ENCODE peak calls at places on chromosomes 11 and 22, in seven cellular contexts. Y, C, H, M, O, I and V are unnamed samples.

GRCh38 chr11:115324569-115325432 is 179.4 kb downstream of the CADM1 start:
- DNase-seq in Y (peak; percentile 52), C (peak; percentile 34), H (peak; percentile 75), M (peak; percentile 76), O (peak; percentile 75), I (peak; percentile 81), V (no peak)

GRCh38 chr11:114282488-114282887 is 13.7 kb upstream of the NNMT start:
- DNase-seq in Y (no peak), C (no peak), H (no peak), M (no peak), O (no peak), I (no peak), V (no peak)

GRCh38 chr11:74232316-74232950 is 61.3 kb downstream of the PPME1 start:
- DNase-seq in Y (no peak), C (no peak), H (no peak), M (peak; percentile 46), O (no peak), I (no peak), V (no peak)

GRCh38 chr11:128448487-128448886 is 138.9 kb downstream of the ETS1 start:
- DNase-seq in Y (no peak), C (peak; percentile 43), H (peak; percentile 87), M (peak; percentile 88), O (peak; percentile 49), I (peak; percentile 81), V (no peak)

GRCh38 chr11:26087095-26087935 is 244.6 kb upstream of the ANO3 start:
- DNase-seq in Y (no peak), C (no peak), H (no peak), M (no peak), O (no peak), I (no peak), V (no peak)

GRCh38 chr11:124644426-124645280 is 22.0 kb downstream of the TBRG1 start:
- DNase-seq in Y (peak; percentile 80), C (peak; percentile 63), H (peak; percentile 88), M (peak; percentile 75), O (peak; percentile 80), I (peak; percentile 83), V (no peak)

GRCh38 chr22:47012589-47013365 is 250.3 kb downstream of the TBC1D22A start:
- DNase-seq in Y (no peak), C (no peak), H (peak; percentile 77), M (no peak), O (peak; percentile 61), I (peak; percentile 34), V (no peak)

GRCh38 chr11:62324738-62325556 is 12.3 kb upstream of the ASRGL1 start:
- DNase-seq in Y (peak; percentile 38), C (peak; percentile 89), H (peak; percentile 18), M (peak; percentile 96), O (peak; percentile 12), I (peak; percentile 86), V (peak; percentile 41)

GRCh38 chr22:38298312-38299000 is 18.8 kb downstream of the CSNK1E start:
- DNase-seq in Y (no peak), C (peak; percentile 74), H (peak; percentile 88), M (peak; percentile 99), O (peak; percentile 62), I (peak; percentile 96), V (no peak)

GRCh38 chr11:69982675-69983570 is 95.2 kb upstream of the ANO1 start:
- DNase-seq in Y (no peak), C (peak; percentile 46), H (no peak), M (peak; percentile 16), O (no peak), I (no peak), V (no peak)

GRCh38 chr22:32567544-32567943 is 92.9 kb downstream of the FBXO7 start:
- DNase-seq in Y (no peak), C (no peak), H (no peak), M (no peak), O (no peak), I (no peak), V (no peak)

GRCh38 chr11:30254307-30255298 is 23.8 kb downstream of the FSHB start:
- DNase-seq in Y (no peak), C (no peak), H (no peak), M (no peak), O (no peak), I (peak; percentile 23), V (no peak)

GRCh38 chr11:35011389-35011788 is 95.0 kb downstream of the PDHX start:
- DNase-seq in Y (no peak), C (no peak), H (peak; percentile 83), M (peak; percentile 49), O (peak; percentile 39), I (no peak), V (no peak)

GRCh38 chr11:44766112-44766971 is 39.6 kb downstream of the TSPAN18 start:
- DNase-seq in Y (no peak), C (peak; percentile 22), H (peak; percentile 93), M (no peak), O (peak; percentile 94), I (peak; percentile 79), V (no peak)

GRCh38 chr22:36344106-36344827 is 43.5 kb downstream of the MYH9 start:
- DNase-seq in Y (no peak), C (no peak), H (no peak), M (no peak), O (no peak), I (no peak), V (no peak)

GRCh38 chr11:5618807-5619206 is 6.0 kb upstream of the TRIM34 start:
- DNase-seq in Y (no peak), C (no peak), H (peak; percentile 97), M (peak; percentile 91), O (peak; percentile 71), I (no peak), V (no peak)

GRCh38 chr11:77619576-77620198 is 17.9 kb downstream of the CLNS1A start:
- DNase-seq in Y (peak; percentile 39), C (no peak), H (peak; percentile 54), M (peak; percentile 92), O (peak; percentile 54), I (peak; percentile 71), V (no peak)

DNA sequence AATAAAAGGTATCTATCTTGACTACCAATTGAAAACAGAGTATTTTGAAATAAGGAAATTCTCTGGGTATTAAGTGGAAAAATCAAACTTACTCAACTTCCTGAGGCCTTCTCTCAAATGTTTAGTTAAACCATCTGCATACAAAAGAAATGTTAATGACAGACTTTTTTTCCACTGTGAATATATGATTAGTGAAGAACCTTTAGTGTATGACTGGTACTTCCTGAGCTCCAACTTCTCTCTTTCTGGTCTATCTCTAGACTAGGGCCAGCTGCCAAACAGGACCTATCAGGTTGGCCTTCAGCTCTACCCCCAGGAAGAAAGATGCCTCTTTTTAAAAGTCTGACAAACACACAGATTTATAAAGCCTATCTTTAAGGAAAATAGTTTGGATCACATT is 68.8 kb upstream of the SCUBE2 start:
- DNase-seq in Y (no peak), C (no peak), H (peak; percentile 62), M (no peak), O (peak; percentile 37), I (no peak), V (no peak)
- H3K23ac ChIP-seq in Y (no peak overlapping the region), C (no peak overlapping the region), H (no peak overlapping the region), M (no peak overlapping the region), O (no peak overlapping the region), I (no peak overlapping the region), V (no peak overlapping the region)

DNA sequence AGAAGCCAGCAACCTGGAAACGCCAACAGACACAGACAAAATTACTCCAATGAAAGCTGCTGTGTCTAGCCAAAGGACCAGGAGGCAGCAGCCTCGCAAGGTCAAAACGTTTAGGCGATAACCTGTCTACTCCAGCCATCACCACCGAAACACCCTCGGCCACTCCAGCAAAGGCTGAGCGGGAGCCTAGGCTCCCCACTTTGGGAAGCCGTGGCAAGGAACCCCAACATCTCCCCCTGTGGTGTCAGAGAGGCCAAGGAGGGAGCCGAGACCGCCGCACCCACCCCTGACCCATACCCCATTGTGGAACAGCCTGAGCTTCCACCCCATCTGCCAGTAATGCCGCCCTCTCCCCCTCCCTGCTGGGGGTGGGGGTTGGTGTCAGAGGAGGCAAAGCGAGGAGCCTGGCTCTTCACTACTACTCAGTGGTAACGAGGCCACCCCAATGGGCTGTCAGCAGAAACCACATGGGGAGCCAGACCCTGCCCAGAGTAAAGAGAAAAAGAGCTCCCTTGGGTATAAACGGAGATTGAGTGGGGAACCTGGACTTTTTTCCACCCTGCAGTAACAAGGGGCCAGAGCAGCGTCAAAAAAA is 33.9 kb upstream of the SEPTIN5 start:
- DNase-seq in Y (no peak), C (no peak), H (no peak), M (no peak), O (no peak), I (no peak), V (no peak)
- H3K23ac ChIP-seq in Y (peak overlapping the region; percentile 62), C (no peak overlapping the region), H (no peak overlapping the region), M (no peak overlapping the region), O (no peak overlapping the region), I (no peak overlapping the region), V (no peak overlapping the region)

DNA sequence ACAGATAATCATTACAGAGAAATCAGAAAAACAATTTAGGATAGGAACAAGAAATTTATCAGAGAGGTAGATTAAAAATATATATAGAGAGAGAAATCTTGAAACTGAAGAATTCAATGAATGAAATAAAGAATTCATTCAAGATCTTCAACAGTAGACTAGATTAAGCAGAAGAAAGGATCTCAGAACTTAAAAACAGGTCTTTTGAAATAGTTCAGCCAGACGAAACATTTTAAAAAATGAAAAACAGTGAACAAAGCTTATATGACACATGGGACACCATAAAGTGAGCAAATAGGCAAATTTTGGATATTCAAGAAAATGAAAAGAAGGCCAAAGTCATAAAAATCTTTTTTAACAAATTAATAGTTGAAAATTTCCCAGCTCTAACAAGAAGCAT is 138.8 kb downstream of the CASP12 start:
- DNase-seq in Y (no peak), C (no peak), H (no peak), M (no peak), O (no peak), I (no peak), V (no peak)
- H3K23ac ChIP-seq in Y (no peak overlapping the region), C (no peak overlapping the region), H (no peak overlapping the region), M (no peak overlapping the region), O (no peak overlapping the region), I (no peak overlapping the region), V (no peak overlapping the region)

GRCh38 chr11:68164437-68164836 is 43.2 kb upstream of the CHKA start:
- DNase-seq in Y (no peak), C (no peak), H (peak; percentile 66), M (no peak), O (peak; percentile 22), I (no peak), V (no peak)
- H3K23ac ChIP-seq in Y (no peak overlapping the region), C (no peak overlapping the region), H (no peak overlapping the region), M (no peak overlapping the region), O (no peak overlapping the region), I (no peak overlapping the region), V (no peak overlapping the region)

DNA sequence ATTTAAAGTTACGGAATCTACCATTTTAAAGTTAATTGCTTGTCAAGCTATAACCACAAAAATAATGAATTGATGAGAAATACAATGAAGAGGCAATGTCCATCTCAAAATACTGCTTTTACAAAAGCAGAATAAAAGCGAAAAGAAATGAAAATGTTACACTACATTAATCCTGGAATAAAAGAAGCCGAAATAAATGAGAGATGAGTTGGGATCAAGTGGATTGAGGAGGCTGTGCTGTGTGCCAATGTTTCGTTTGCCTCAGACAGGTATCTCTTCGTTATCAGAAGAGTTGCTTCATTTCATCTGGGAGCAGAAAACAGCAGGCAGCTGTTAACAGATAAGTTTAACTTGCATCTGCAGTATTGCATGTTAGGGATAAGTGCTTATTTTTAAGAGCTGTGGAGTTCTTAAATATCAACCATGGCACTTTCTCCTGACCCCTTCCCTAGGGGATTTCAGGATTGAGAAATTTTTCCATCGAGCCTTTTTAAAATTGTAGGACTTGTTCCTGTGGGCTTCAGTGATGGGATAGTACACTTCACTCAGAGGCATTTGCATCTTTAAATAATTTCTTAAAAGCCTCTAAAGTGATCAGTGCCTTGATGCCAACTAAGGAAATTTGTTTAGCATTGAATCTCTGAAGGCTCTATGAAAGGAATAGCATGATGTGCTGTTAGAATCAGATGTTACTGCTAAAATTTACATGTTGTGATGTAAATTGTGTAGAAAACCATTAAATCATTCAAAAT is 4.2 kb downstream of the MALAT1 start:
- DNase-seq in Y (no peak), C (no peak), H (peak; percentile 64), M (peak; percentile 49), O (peak; percentile 74), I (peak; percentile 57), V (no peak)
- H3K23ac ChIP-seq in Y (no peak overlapping the region), C (no peak overlapping the region), H (peak overlapping the region; percentile 88), M (no peak overlapping the region), O (no peak overlapping the region), I (no peak overlapping the region), V (no peak overlapping the region)